ENCODE peak calls at places on chromosomes 6 and 20, in eight cellular contexts. T is HFFc6; L is breast epithelium; K is ovary; F is LoVo; M is Daoy; A is stimulated activated CD4-positive, alpha-beta T cell treated with anti-CD3 and anti-CD28 coated beads, Interleukin-12 subunit alpha, Interleukin-12 subunit beta, amount 100 ng/mL, for 4 hours; G is GM12892. S is an unnamed sample.

GRCh38 chr20:64071341-64072332 is 7.7 kb downstream of the RGS19 start:
- DNase-seq in T (no peak), L (no peak), K (no peak), F (no peak), M (no peak), A (no peak), G (no peak), S (no peak)

GRCh38 chr6:44268095-44268628 is 2.1 kb upstream of the TMEM151B start:
- DNase-seq in T (no peak), L (no peak), K (no peak), F (peak), M (peak), A (peak), G (no peak), S (peak)

GRCh38 chr6:139390447-139390846 is 16.0 kb upstream of the CITED2 start:
- DNase-seq in T (no peak), L (no peak), K (no peak), F (no peak), M (no peak), A (no peak), G (no peak), S (no peak)

GRCh38 chr20:42915081-42915480 is 274.6 kb downstream of the PTPRT start:
- DNase-seq in T (no peak), L (no peak), K (no peak), F (no peak), M (no peak), A (no peak), G (no peak), S (no peak)

GRCh38 chr6:42294759-42295158 is 77.1 kb upstream of the MRPS10 start:
- DNase-seq in T (peak), L (no peak), K (no peak), F (peak), M (peak), A (no peak), G (no peak), S (peak)

GRCh38 chr6:150633466-150633795 is 33.7 kb downstream of the PLEKHG1 start:
- DNase-seq in T (no peak), L (no peak), K (no peak), F (no peak), M (no peak), A (no peak), G (no peak), S (no peak)

GRCh38 chr6:169092375-169092774 is 161.3 kb downstream of the THBS2 start:
- DNase-seq in T (no peak), L (no peak), K (no peak), F (no peak), M (no peak), A (no peak), G (no peak), S (no peak)

GRCh38 chr6:37353761-37354525 is at the start of gene RNF8:
- DNase-seq in T (peak), L (peak), K (peak), F (peak), M (peak), A (peak), G (peak), S (peak)

GRCh38 chr20:59364611-59365010 is 64.2 kb downstream of the EDN3 start:
- DNase-seq in T (no peak), L (no peak), K (no peak), F (no peak), M (no peak), A (no peak), G (no peak), S (no peak)

GRCh38 chr6:28977351-28978136 is 27.6 kb downstream of the ZNF311 start:
- DNase-seq in T (peak), L (no peak), K (no peak), F (no peak), M (peak), A (peak), G (no peak), S (no peak)